ENCODE peak calls at places on chromosomes 6 and 20, in four cellular contexts. J is WTC11, D is K562, C is HepG2. G is an unnamed sample.

GRCh38 chr20:45911486-45912343 is at the start of gene PLTP:
- DNase-seq in D (peak; percentile 45), J (peak; percentile 75), C (no peak), G (no peak)

GRCh38 chr6:165605901-165606739 is 56.9 kb downstream of the PDE10A start:
- DNase-seq in J (no peak), C (no peak), D (no peak), G (no peak)

GRCh38 chr6:95576218-95576617 is 1.1 kb upstream of the MANEA start:
- DNase-seq in D (no peak), J (no peak), C (no peak), G (no peak)

GRCh38 chr6:26305097-26305841 is 59.7 kb upstream of the BTN3A2 start:
- DNase-seq in C (peak; percentile 77), D (peak; percentile 76), J (peak; percentile 83), G (no peak)

GRCh38 chr6:88124925-88125557 is 41.1 kb downstream of the CNR1 start:
- DNase-seq in D (no peak), C (no peak), J (no peak), G (no peak)

GRCh38 chr20:13202553-13202952 is 18.5 kb upstream of the ISM1 start:
- DNase-seq in J (no peak), C (peak; percentile 47), D (no peak), G (no peak)

GRCh38 chr6:41744236-41744787 is 2.9 kb downstream of the PGC start:
- DNase-seq in D (no peak), C (no peak), J (no peak), G (no peak)

GRCh38 chr6:6725834-6726194 is 137.3 kb downstream of the LY86 start:
- DNase-seq in C (no peak), J (no peak), D (no peak), G (no peak)

DNA sequence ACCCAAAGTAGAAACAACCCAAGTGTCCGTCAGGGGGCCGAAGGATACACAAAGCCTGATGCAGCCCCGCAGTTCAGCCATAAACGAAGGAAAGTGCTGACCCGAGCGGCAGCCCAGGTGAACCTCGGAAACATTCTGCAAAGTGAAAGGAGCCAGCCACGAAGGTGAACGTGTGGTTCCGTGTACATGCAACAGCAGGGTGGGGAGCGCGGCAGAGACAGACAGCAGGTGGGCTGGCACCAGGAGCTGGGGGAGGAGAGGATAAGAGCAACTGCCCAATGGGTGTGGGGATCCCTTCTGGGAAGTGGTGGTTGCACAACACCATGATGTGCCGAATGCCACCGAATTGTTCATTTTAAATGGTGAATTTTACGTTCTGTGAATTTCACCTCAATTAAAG is 341.8 kb downstream of the ZFAND3 start:
- DNase-seq in J (no peak), D (no peak), C (no peak), G (no peak)
- TF ChIP-seq HMGXB4 in J (no peak), D (no peak), C (no peak), G (no peak)

DNA sequence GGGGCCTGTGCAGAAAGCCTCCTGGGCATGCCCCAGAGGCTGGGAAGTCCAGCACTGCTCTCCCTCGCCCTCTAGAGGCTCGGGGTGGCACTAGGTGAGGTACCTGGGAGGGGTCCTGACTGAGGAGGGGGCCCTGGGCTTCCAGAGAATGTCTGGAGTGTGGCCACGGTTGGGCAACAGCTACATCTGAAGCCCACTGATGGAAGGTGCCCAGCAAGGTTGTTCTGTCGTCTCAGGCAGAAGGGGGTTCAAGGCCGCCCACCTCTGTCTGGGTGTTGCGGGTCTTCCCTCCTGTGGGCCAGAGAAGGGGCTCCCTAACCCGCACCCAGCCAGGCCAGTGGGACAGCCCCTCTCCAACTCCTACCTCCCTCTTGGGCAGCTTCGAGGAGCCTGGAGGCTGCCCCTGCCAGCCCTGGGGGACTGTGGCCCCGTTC is 11.4 kb upstream of the VEGFA start:
- DNase-seq in D (peak; percentile 78), J (peak; percentile 90), C (no peak), G (no peak)
- TF ChIP-seq HMGXB4 in D (no peak), J (no peak), C (peak; percentile 75), G (no peak)

DNA sequence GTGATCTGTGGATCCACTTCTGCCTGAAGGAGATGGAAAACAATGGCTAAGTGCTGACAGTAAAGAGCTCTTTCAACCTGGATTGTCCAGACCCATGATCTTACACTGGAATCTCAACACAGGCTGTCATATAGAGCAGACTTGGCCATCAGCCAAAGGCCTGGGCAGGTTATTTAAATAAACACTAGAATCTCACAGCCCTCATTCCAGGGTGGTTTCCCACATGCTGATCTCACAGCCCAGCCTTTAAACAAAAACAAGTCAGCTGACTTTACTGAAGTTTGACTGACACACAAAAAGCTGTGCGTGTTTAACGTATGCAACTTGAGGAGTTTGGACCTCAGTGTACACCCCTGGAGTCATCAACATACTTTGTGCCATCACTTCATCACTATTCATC is 28.4 kb downstream of the SYNDIG1 start:
- DNase-seq in J (no peak), D (no peak), C (peak; percentile 20), G (no peak)
- TF ChIP-seq HMGXB4 in J (no peak), D (no peak), C (no peak), G (no peak)

GRCh38 chr20:24102749-24103148 is 114.2 kb upstream of the GGTLC1 start:
- DNase-seq in D (no peak), C (no peak), J (no peak), G (peak; percentile 47)

GRCh38 chr20:24098886-24099285 is 110.3 kb upstream of the GGTLC1 start:
- DNase-seq in C (no peak), D (no peak), J (no peak), G (no peak)

GRCh38 chr20:24097506-24098245 is 109.1 kb upstream of the GGTLC1 start:
- DNase-seq in J (no peak), C (no peak), D (no peak), G (no peak)

GRCh38 chr20:24102290-24102689 is 113.7 kb upstream of the GGTLC1 start:
- DNase-seq in C (peak; percentile 35), D (no peak), J (peak; percentile 65), G (peak; percentile 63)

GRCh38 chr20:24100370-24101011 is 111.9 kb upstream of the GGTLC1 start:
- DNase-seq in D (peak; percentile 30), J (peak; percentile 50), C (peak; percentile 70), G (no peak)
- TF ChIP-seq HMGXB4 in D (no peak), J (no peak), C (no peak), G (no peak)

DNA sequence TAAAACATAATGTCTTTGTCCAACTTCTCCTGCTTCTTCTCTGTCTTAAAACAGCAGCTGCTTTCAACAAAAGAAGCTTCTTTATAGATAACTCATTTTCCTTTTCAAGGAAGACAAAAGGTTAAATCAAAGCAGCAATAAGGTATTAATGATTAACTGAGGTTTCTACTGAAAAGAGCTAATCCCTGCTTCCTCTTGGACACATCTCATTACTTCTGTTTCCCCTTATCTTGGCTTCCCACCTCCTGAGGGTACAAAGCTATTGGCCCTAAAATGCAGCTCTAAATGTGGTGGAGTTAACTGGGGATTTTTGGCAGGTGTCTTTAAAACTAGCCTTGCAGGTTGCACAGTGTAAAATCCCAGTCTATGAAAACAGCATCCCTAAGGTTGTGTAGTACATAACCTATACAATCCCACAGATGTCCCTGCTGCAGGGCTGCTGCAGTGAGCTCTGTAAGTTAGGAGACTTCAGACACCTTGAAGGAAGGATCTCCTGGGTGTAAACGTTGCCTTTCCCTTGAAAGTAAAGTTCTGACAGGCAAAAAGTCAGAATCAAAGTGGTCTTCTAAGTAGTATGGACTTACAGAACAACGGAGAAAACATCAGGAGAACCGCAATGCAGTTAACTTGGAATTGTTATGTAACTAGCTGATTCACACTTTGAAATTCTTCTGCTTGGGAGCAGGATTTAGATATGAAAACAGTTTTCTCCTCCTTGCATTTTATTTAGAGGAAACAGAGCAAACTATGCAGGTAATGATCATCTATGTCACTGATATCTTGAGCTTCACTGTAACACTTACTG is 71.7 kb upstream of the TRAF3IP2 start:
- DNase-seq in D (no peak), J (no peak), C (peak; percentile 61), G (no peak)
- TF ChIP-seq HMGXB4 in D (no peak), J (no peak), C (no peak), G (no peak)

GRCh38 chr6:157314705-157315321 is 8.5 kb downstream of the TMEM242 start:
- DNase-seq in D (peak; percentile 35), C (peak; percentile 76), J (no peak), G (peak; percentile 60)
- TF ChIP-seq HMGXB4 in D (no peak), C (peak; percentile 81), J (no peak), G (no peak)

GRCh38 chr6:153947817-153948447 is 91.1 kb upstream of the OPRM1 start:
- DNase-seq in C (peak; percentile 20), D (peak; percentile 20), J (peak; percentile 52), G (no peak)
- TF ChIP-seq HMGXB4 in C (no peak), D (no peak), J (no peak), G (no peak)

DNA sequence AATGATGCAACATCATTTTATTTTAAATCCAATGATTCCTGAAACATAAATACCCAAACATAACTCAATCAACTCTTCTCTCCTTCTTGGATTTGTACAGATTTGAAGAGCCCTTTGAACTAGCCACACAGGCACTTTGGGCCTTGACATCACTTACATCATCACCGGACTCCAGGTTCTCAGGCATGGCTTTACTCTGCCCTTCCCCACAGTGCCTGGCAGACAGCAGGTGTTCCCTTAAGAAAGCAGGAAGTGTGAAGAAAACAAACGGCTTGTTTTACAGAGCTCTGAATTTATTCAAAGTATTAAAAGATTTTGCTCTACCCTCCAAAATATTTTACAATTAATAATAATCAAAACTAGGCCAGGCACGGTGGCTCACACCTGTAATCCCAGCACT is 54.8 kb upstream of the GCM1 start:
- DNase-seq in J (no peak), D (no peak), C (no peak), G (no peak)
- TF ChIP-seq HMGXB4 in J (no peak), D (no peak), C (no peak), G (no peak)

DNA sequence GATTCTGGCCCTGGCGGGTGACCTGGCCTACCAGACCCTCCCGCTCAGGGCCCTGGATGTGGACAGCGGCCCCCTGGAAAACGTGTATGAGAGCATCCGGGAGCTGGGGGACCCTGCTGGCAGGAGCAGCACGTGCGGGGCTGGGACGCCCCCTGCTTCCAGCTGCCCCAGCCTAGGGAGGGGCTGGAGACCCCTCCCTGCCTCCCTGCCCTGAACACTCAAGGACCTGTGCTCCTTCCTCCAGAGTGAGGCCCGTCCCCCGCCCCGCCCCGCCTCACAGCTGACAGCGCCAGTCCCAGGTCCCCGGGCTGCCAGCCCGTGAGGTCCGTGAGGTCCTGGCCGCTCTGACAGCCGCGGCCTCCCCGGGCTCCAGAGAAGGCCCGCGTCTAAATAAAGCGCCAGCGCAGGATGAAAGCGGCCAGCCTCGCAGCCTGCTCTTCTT is 868 bp upstream of the SLC2A4RG start:
- DNase-seq in D (peak; percentile 62), J (peak; percentile 73), C (peak; percentile 71), G (no peak)
- TF ChIP-seq HMGXB4 in D (no peak), J (no peak), C (no peak), G (no peak)